ENCODE peak calls at places on chromosomes 5 and 9, in eight cellular contexts. W is retinal pigment epithelial cell; I is left colon; X is GM06990; E is H54; A is Calu3; B is CD4-positive, CD25-positive, alpha-beta regulatory T cell; L is head of caudate nucleus. H is an unnamed sample.

GRCh38 chr5:175895701-175896102 is 24.3 kb downstream of the CPLX2 start:
- DNase-seq in E (no peak), W (peak), L (no peak), I (peak), A (no peak), B (peak), X (peak), H (peak)

GRCh38 chr5:65127181-65127901 is 354.4 kb downstream of the ADAMTS6 start:
- DNase-seq in E (peak), W (peak), I (no peak), A (no peak), L (no peak), X (no peak), B (no peak), H (no peak)

GRCh38 chr9:33850677-33851076 is 33.7 kb downstream of the UBE2R2 start:
- DNase-seq in X (no peak), I (no peak), L (no peak), A (no peak), B (no peak), W (no peak), E (no peak), H (no peak)

GRCh38 chr9:87547665-87548064 is 50.0 kb downstream of the DAPK1 start:
- DNase-seq in X (no peak), W (no peak), I (no peak), B (no peak), E (peak), A (peak), L (no peak), H (no peak)

GRCh38 chr9:2787065-2787464 is 56.8 kb downstream of the PUM3 start:
- DNase-seq in A (no peak), B (no peak), L (no peak), X (no peak), W (no peak), I (no peak), E (no peak), H (no peak)

GRCh38 chr5:63323926-63324325 is 638.3 kb downstream of the HTR1A start:
- DNase-seq in L (no peak), W (no peak), I (no peak), X (no peak), A (no peak), B (no peak), E (no peak), H (no peak)

GRCh38 chr9:134326754-134327526 is 685 bp downstream of the RXRA start:
- DNase-seq in L (no peak), A (no peak), B (no peak), I (peak), W (no peak), X (no peak), E (peak), H (peak)

GRCh38 chr5:52878671-52879070 is 91.0 kb downstream of the ITGA1 start:
- DNase-seq in A (no peak), I (no peak), B (no peak), E (no peak), W (peak), X (no peak), L (no peak), H (no peak)

GRCh38 chr5:142507528-142507927 is 178.4 kb downstream of the FGF1 start:
- DNase-seq in W (no peak), B (no peak), A (peak), X (no peak), E (no peak), I (no peak), L (no peak), H (no peak)

GRCh38 chr9:95389373-95389772 is 71.9 kb upstream of the FANCC start:
- DNase-seq in I (no peak), X (no peak), E (no peak), B (no peak), W (no peak), L (no peak), A (no peak), H (no peak)

GRCh38 chr5:138597660-138598400 is 22.6 kb upstream of the HSPA9 start:
- DNase-seq in E (no peak), B (no peak), X (no peak), I (no peak), L (no peak), W (no peak), A (no peak), H (no peak)

GRCh38 chr5:17157916-17158529 is 59.4 kb upstream of the BASP1 start:
- DNase-seq in E (no peak), A (no peak), I (peak), B (no peak), X (no peak), L (no peak), W (no peak), H (no peak)

GRCh38 chr5:100900796-100901731 is 2.0 kb downstream of the ST8SIA4 start:
- DNase-seq in W (no peak), X (peak), I (peak), L (peak), B (peak), A (no peak), E (peak), H (peak)

GRCh38 chr5:181231444-181231843 is 8.4 kb downstream of the TRIM41 start:
- DNase-seq in A (no peak), E (no peak), X (no peak), W (no peak), I (no peak), L (no peak), B (no peak), H (no peak)

GRCh38 chr5:81020478-81021167 is 60.5 kb downstream of the RASGRF2 start:
- DNase-seq in E (no peak), B (no peak), W (no peak), A (no peak), I (no peak), X (no peak), L (no peak), H (no peak)

GRCh38 chr5:172816887-172817418 is 17.1 kb upstream of the ERGIC1 start:
- DNase-seq in L (peak), A (no peak), I (no peak), X (no peak), B (no peak), W (no peak), E (peak), H (no peak)

GRCh38 chr9:112719292-112719691 is 1.4 kb upstream of the INIP start:
- DNase-seq in W (no peak), I (no peak), E (no peak), L (no peak), B (no peak), X (peak), A (no peak), H (peak)

GRCh38 chr9:88979021-88979420 is 12.2 kb upstream of the S1PR3 start:
- DNase-seq in A (no peak), I (no peak), B (no peak), E (no peak), X (no peak), W (no peak), L (no peak), H (no peak)